ENCODE peak calls at places on chromosomes 1 and 21, in seven cellular contexts. One of them, this sample, is unnamed.

GRCh38 chr1:228034954-228035837 is 28.4 kb downstream of the WNT3A start:
- DNase-seq in activated naive CD4-positive, alpha-beta T cell treated with anti-CD3 and anti-CD28 coated beads, Interleukin-2, amount 10 ng/mL, durations not matched to agents 7 days and 5 days: no peak
- DNase-seq in lower leg skin: peak; percentile 63
- DNase-seq in NCI-H446: no peak
- DNase-seq in A549: no peak
- DNase-seq in heart right ventricle: no peak
- DNase-seq in IMR-90: no peak
- DNase-seq in this sample: no peak

GRCh38 chr21:41786521-41786987 is 19.7 kb upstream of the RIPK4 start:
- DNase-seq in heart right ventricle: no peak
- DNase-seq in activated naive CD4-positive, alpha-beta T cell treated with anti-CD3 and anti-CD28 coated beads, Interleukin-2, amount 10 ng/mL, durations not matched to agents 7 days and 5 days: no peak
- DNase-seq in lower leg skin: peak; percentile 64
- DNase-seq in A549: peak; percentile 36
- DNase-seq in IMR-90: peak; percentile 12
- DNase-seq in NCI-H446: no peak
- DNase-seq in this sample: no peak

GRCh38 chr1:180911640-180912161 is 996 bp upstream of the KIAA1614 start:
- DNase-seq in heart right ventricle: no peak
- DNase-seq in activated naive CD4-positive, alpha-beta T cell treated with anti-CD3 and anti-CD28 coated beads, Interleukin-2, amount 10 ng/mL, durations not matched to agents 7 days and 5 days: peak; percentile 17
- DNase-seq in NCI-H446: peak; percentile 26
- DNase-seq in IMR-90: peak; percentile 19
- DNase-seq in lower leg skin: peak; percentile 79
- DNase-seq in A549: no peak
- DNase-seq in this sample: no peak

GRCh38 chr1:178577882-178578281 is 65.0 kb downstream of the TEX35 start:
- DNase-seq in IMR-90: no peak
- DNase-seq in A549: no peak
- DNase-seq in activated naive CD4-positive, alpha-beta T cell treated with anti-CD3 and anti-CD28 coated beads, Interleukin-2, amount 10 ng/mL, durations not matched to agents 7 days and 5 days: no peak
- DNase-seq in heart right ventricle: no peak
- DNase-seq in lower leg skin: no peak
- DNase-seq in NCI-H446: no peak
- DNase-seq in this sample: no peak

GRCh38 chr1:84632975-84633427 is 57.3 kb downstream of the SSX2IP start:
- DNase-seq in heart right ventricle: no peak
- DNase-seq in NCI-H446: no peak
- DNase-seq in IMR-90: peak; percentile 83
- DNase-seq in A549: peak; percentile 70
- DNase-seq in activated naive CD4-positive, alpha-beta T cell treated with anti-CD3 and anti-CD28 coated beads, Interleukin-2, amount 10 ng/mL, durations not matched to agents 7 days and 5 days: no peak
- DNase-seq in lower leg skin: no peak
- DNase-seq in this sample: no peak

GRCh38 chr1:80915491-80915890 is 885.2 kb upstream of the ADGRL2 start:
- DNase-seq in A549: no peak
- DNase-seq in lower leg skin: no peak
- DNase-seq in IMR-90: no peak
- DNase-seq in activated naive CD4-positive, alpha-beta T cell treated with anti-CD3 and anti-CD28 coated beads, Interleukin-2, amount 10 ng/mL, durations not matched to agents 7 days and 5 days: no peak
- DNase-seq in heart right ventricle: no peak
- DNase-seq in NCI-H446: no peak
- DNase-seq in this sample: no peak

GRCh38 chr1:169696273-169697100 is 14.9 kb downstream of the SELL start:
- DNase-seq in A549: no peak
- DNase-seq in lower leg skin: no peak
- DNase-seq in NCI-H446: no peak
- DNase-seq in activated naive CD4-positive, alpha-beta T cell treated with anti-CD3 and anti-CD28 coated beads, Interleukin-2, amount 10 ng/mL, durations not matched to agents 7 days and 5 days: no peak
- DNase-seq in heart right ventricle: no peak
- DNase-seq in IMR-90: no peak
- DNase-seq in this sample: no peak

GRCh38 chr1:11784993-11785769 is 20.6 kb downstream of the MTHFR start:
- DNase-seq in A549: peak; percentile 63
- DNase-seq in lower leg skin: peak; percentile 93
- DNase-seq in heart right ventricle: peak; percentile 79
- DNase-seq in IMR-90: peak; percentile 21
- DNase-seq in activated naive CD4-positive, alpha-beta T cell treated with anti-CD3 and anti-CD28 coated beads, Interleukin-2, amount 10 ng/mL, durations not matched to agents 7 days and 5 days: peak; percentile 54
- DNase-seq in NCI-H446: no peak
- DNase-seq in this sample: peak; percentile 72

GRCh38 chr1:160161965-160162705 is 10.7 kb downstream of the ATP1A4 start:
- DNase-seq in heart right ventricle: no peak
- DNase-seq in IMR-90: peak; percentile 22
- DNase-seq in lower leg skin: peak; percentile 48
- DNase-seq in A549: peak; percentile 27
- DNase-seq in NCI-H446: no peak
- DNase-seq in activated naive CD4-positive, alpha-beta T cell treated with anti-CD3 and anti-CD28 coated beads, Interleukin-2, amount 10 ng/mL, durations not matched to agents 7 days and 5 days: no peak
- DNase-seq in this sample: peak; percentile 8

GRCh38 chr1:81876901-81877750 is 76.4 kb downstream of the ADGRL2 start:
- DNase-seq in activated naive CD4-positive, alpha-beta T cell treated with anti-CD3 and anti-CD28 coated beads, Interleukin-2, amount 10 ng/mL, durations not matched to agents 7 days and 5 days: no peak
- DNase-seq in heart right ventricle: no peak
- DNase-seq in NCI-H446: peak; percentile 46
- DNase-seq in IMR-90: peak; percentile 46
- DNase-seq in A549: peak; percentile 3
- DNase-seq in lower leg skin: no peak
- DNase-seq in this sample: peak; percentile 8

GRCh38 chr1:1943834-1944570 is 24.9 kb upstream of the TMEM52 start:
- DNase-seq in activated naive CD4-positive, alpha-beta T cell treated with anti-CD3 and anti-CD28 coated beads, Interleukin-2, amount 10 ng/mL, durations not matched to agents 7 days and 5 days: peak; percentile 68
- DNase-seq in lower leg skin: no peak
- DNase-seq in IMR-90: no peak
- DNase-seq in NCI-H446: no peak
- DNase-seq in A549: peak; percentile 64
- DNase-seq in heart right ventricle: peak; percentile 62
- DNase-seq in this sample: peak; percentile 59

GRCh38 chr1:1041092-1041503 is 21.2 kb downstream of the AGRN start:
- DNase-seq in heart right ventricle: no peak
- DNase-seq in A549: no peak
- DNase-seq in lower leg skin: no peak
- DNase-seq in IMR-90: no peak
- DNase-seq in NCI-H446: no peak
- DNase-seq in activated naive CD4-positive, alpha-beta T cell treated with anti-CD3 and anti-CD28 coated beads, Interleukin-2, amount 10 ng/mL, durations not matched to agents 7 days and 5 days: no peak
- DNase-seq in this sample: no peak

GRCh38 chr21:39924577-39925308 is 57.5 kb downstream of the PCP4 start:
- DNase-seq in activated naive CD4-positive, alpha-beta T cell treated with anti-CD3 and anti-CD28 coated beads, Interleukin-2, amount 10 ng/mL, durations not matched to agents 7 days and 5 days: no peak
- DNase-seq in lower leg skin: peak; percentile 56
- DNase-seq in NCI-H446: no peak
- DNase-seq in heart right ventricle: no peak
- DNase-seq in A549: no peak
- DNase-seq in IMR-90: no peak
- DNase-seq in this sample: no peak

GRCh38 chr1:199691540-199691939 is 336.0 kb upstream of the NR5A2 start:
- DNase-seq in A549: peak; percentile 48
- DNase-seq in NCI-H446: no peak
- DNase-seq in lower leg skin: no peak
- DNase-seq in activated naive CD4-positive, alpha-beta T cell treated with anti-CD3 and anti-CD28 coated beads, Interleukin-2, amount 10 ng/mL, durations not matched to agents 7 days and 5 days: no peak
- DNase-seq in heart right ventricle: no peak
- DNase-seq in IMR-90: peak; percentile 82
- DNase-seq in this sample: no peak

GRCh38 chr1:84298688-84299535 is 2.6 kb upstream of the SAMD13 start:
- DNase-seq in lower leg skin: peak; percentile 89
- DNase-seq in A549: peak; percentile 34
- DNase-seq in activated naive CD4-positive, alpha-beta T cell treated with anti-CD3 and anti-CD28 coated beads, Interleukin-2, amount 10 ng/mL, durations not matched to agents 7 days and 5 days: peak; percentile 43
- DNase-seq in NCI-H446: peak; percentile 43
- DNase-seq in IMR-90: no peak
- DNase-seq in heart right ventricle: peak; percentile 39
- DNase-seq in this sample: peak; percentile 46

GRCh38 chr1:14215151-14215550 is 383.3 kb upstream of the KAZN start:
- DNase-seq in lower leg skin: no peak
- DNase-seq in NCI-H446: no peak
- DNase-seq in heart right ventricle: no peak
- DNase-seq in activated naive CD4-positive, alpha-beta T cell treated with anti-CD3 and anti-CD28 coated beads, Interleukin-2, amount 10 ng/mL, durations not matched to agents 7 days and 5 days: no peak
- DNase-seq in A549: no peak
- DNase-seq in IMR-90: no peak
- DNase-seq in this sample: no peak

GRCh38 chr1:59604191-59604590 is 210.6 kb upstream of the HOOK1 start:
- DNase-seq in activated naive CD4-positive, alpha-beta T cell treated with anti-CD3 and anti-CD28 coated beads, Interleukin-2, amount 10 ng/mL, durations not matched to agents 7 days and 5 days: no peak
- DNase-seq in IMR-90: peak; percentile 37
- DNase-seq in NCI-H446: no peak
- DNase-seq in lower leg skin: no peak
- DNase-seq in A549: no peak
- DNase-seq in heart right ventricle: no peak
- DNase-seq in this sample: no peak

GRCh38 chr1:185463011-185463410 is 146.0 kb upstream of the IVNS1ABP start:
- DNase-seq in activated naive CD4-positive, alpha-beta T cell treated with anti-CD3 and anti-CD28 coated beads, Interleukin-2, amount 10 ng/mL, durations not matched to agents 7 days and 5 days: no peak
- DNase-seq in heart right ventricle: no peak
- DNase-seq in lower leg skin: no peak
- DNase-seq in A549: no peak
- DNase-seq in IMR-90: no peak
- DNase-seq in NCI-H446: no peak
- DNase-seq in this sample: no peak

GRCh38 chr1:212179394-212180076 is 105.7 kb upstream of the PPP2R5A start:
- DNase-seq in lower leg skin: no peak
- DNase-seq in NCI-H446: no peak
- DNase-seq in IMR-90: peak; percentile 97
- DNase-seq in A549: peak; percentile 40
- DNase-seq in activated naive CD4-positive, alpha-beta T cell treated with anti-CD3 and anti-CD28 coated beads, Interleukin-2, amount 10 ng/mL, durations not matched to agents 7 days and 5 days: no peak
- DNase-seq in heart right ventricle: no peak
- DNase-seq in this sample: no peak

GRCh38 chr1:85599076-85599491 is 18.5 kb downstream of the CCN1 start:
- DNase-seq in lower leg skin: no peak
- DNase-seq in A549: no peak
- DNase-seq in IMR-90: peak; percentile 29
- DNase-seq in NCI-H446: no peak
- DNase-seq in heart right ventricle: no peak
- DNase-seq in activated naive CD4-positive, alpha-beta T cell treated with anti-CD3 and anti-CD28 coated beads, Interleukin-2, amount 10 ng/mL, durations not matched to agents 7 days and 5 days: no peak
- DNase-seq in this sample: no peak

GRCh38 chr1:41162441-41162840 is 79.7 kb downstream of the SCMH1 start:
- DNase-seq in IMR-90: no peak
- DNase-seq in heart right ventricle: no peak
- DNase-seq in NCI-H446: no peak
- DNase-seq in A549: no peak
- DNase-seq in activated naive CD4-positive, alpha-beta T cell treated with anti-CD3 and anti-CD28 coated beads, Interleukin-2, amount 10 ng/mL, durations not matched to agents 7 days and 5 days: no peak
- DNase-seq in lower leg skin: no peak
- DNase-seq in this sample: no peak

GRCh38 chr1:24420547-24420946 is 4.9 kb downstream of the NIPAL3 start:
- DNase-seq in activated naive CD4-positive, alpha-beta T cell treated with anti-CD3 and anti-CD28 coated beads, Interleukin-2, amount 10 ng/mL, durations not matched to agents 7 days and 5 days: no peak
- DNase-seq in NCI-H446: no peak
- DNase-seq in A549: no peak
- DNase-seq in lower leg skin: no peak
- DNase-seq in heart right ventricle: no peak
- DNase-seq in IMR-90: peak; percentile 29
- DNase-seq in this sample: no peak

GRCh38 chr1:55196433-55197035 is 18.6 kb downstream of the USP24 start:
- DNase-seq in lower leg skin: no peak
- DNase-seq in activated naive CD4-positive, alpha-beta T cell treated with anti-CD3 and anti-CD28 coated beads, Interleukin-2, amount 10 ng/mL, durations not matched to agents 7 days and 5 days: no peak
- DNase-seq in A549: no peak
- DNase-seq in NCI-H446: no peak
- DNase-seq in heart right ventricle: no peak
- DNase-seq in IMR-90: no peak
- DNase-seq in this sample: no peak

GRCh38 chr1:181802466-181802865 is 259.0 kb downstream of the ZNF648 start:
- DNase-seq in A549: no peak
- DNase-seq in heart right ventricle: no peak
- DNase-seq in IMR-90: no peak
- DNase-seq in NCI-H446: no peak
- DNase-seq in lower leg skin: no peak
- DNase-seq in activated naive CD4-positive, alpha-beta T cell treated with anti-CD3 and anti-CD28 coated beads, Interleukin-2, amount 10 ng/mL, durations not matched to agents 7 days and 5 days: no peak
- DNase-seq in this sample: no peak

GRCh38 chr1:173413271-173413707 is 63.8 kb upstream of the PRDX6 start:
- DNase-seq in heart right ventricle: no peak
- DNase-seq in NCI-H446: no peak
- DNase-seq in lower leg skin: no peak
- DNase-seq in IMR-90: no peak
- DNase-seq in A549: no peak
- DNase-seq in activated naive CD4-positive, alpha-beta T cell treated with anti-CD3 and anti-CD28 coated beads, Interleukin-2, amount 10 ng/mL, durations not matched to agents 7 days and 5 days: no peak
- DNase-seq in this sample: no peak

GRCh38 chr1:234875328-234875952 is 253.2 kb downstream of the TOMM20 start:
- DNase-seq in lower leg skin: no peak
- DNase-seq in activated naive CD4-positive, alpha-beta T cell treated with anti-CD3 and anti-CD28 coated beads, Interleukin-2, amount 10 ng/mL, durations not matched to agents 7 days and 5 days: no peak
- DNase-seq in NCI-H446: no peak
- DNase-seq in A549: no peak
- DNase-seq in IMR-90: no peak
- DNase-seq in heart right ventricle: no peak
- DNase-seq in this sample: no peak

GRCh38 chr1:112997781-112998180 is 41.8 kb upstream of the SLC16A1 start:
- DNase-seq in lower leg skin: no peak
- DNase-seq in IMR-90: peak; percentile 20
- DNase-seq in A549: no peak
- DNase-seq in NCI-H446: no peak
- DNase-seq in activated naive CD4-positive, alpha-beta T cell treated with anti-CD3 and anti-CD28 coated beads, Interleukin-2, amount 10 ng/mL, durations not matched to agents 7 days and 5 days: no peak
- DNase-seq in heart right ventricle: no peak
- DNase-seq in this sample: no peak

GRCh38 chr1:34885405-34886247 is 26.1 kb upstream of the SMIM12 start:
- DNase-seq in A549: no peak
- DNase-seq in lower leg skin: no peak
- DNase-seq in heart right ventricle: peak; percentile 64
- DNase-seq in NCI-H446: no peak
- DNase-seq in IMR-90: no peak
- DNase-seq in activated naive CD4-positive, alpha-beta T cell treated with anti-CD3 and anti-CD28 coated beads, Interleukin-2, amount 10 ng/mL, durations not matched to agents 7 days and 5 days: peak; percentile 69
- DNase-seq in this sample: peak; percentile 38

GRCh38 chr1:229664133-229664689 is 38.2 kb downstream of the URB2 start:
- DNase-seq in heart right ventricle: peak; percentile 13
- DNase-seq in IMR-90: peak; percentile 63
- DNase-seq in lower leg skin: no peak
- DNase-seq in A549: no peak
- DNase-seq in NCI-H446: no peak
- DNase-seq in activated naive CD4-positive, alpha-beta T cell treated with anti-CD3 and anti-CD28 coated beads, Interleukin-2, amount 10 ng/mL, durations not matched to agents 7 days and 5 days: peak; percentile 56
- DNase-seq in this sample: no peak

GRCh38 chr1:231091853-231092301 is 51.8 kb upstream of the FAM89A start:
- DNase-seq in lower leg skin: no peak
- DNase-seq in NCI-H446: peak; percentile 35
- DNase-seq in A549: peak; percentile 61
- DNase-seq in IMR-90: peak; percentile 1
- DNase-seq in heart right ventricle: peak; percentile 22
- DNase-seq in activated naive CD4-positive, alpha-beta T cell treated with anti-CD3 and anti-CD28 coated beads, Interleukin-2, amount 10 ng/mL, durations not matched to agents 7 days and 5 days: peak; percentile 53
- DNase-seq in this sample: peak; percentile 47

GRCh38 chr1:172498858-172499257 is 34.1 kb upstream of the SUCO start:
- DNase-seq in A549: no peak
- DNase-seq in lower leg skin: no peak
- DNase-seq in IMR-90: no peak
- DNase-seq in activated naive CD4-positive, alpha-beta T cell treated with anti-CD3 and anti-CD28 coated beads, Interleukin-2, amount 10 ng/mL, durations not matched to agents 7 days and 5 days: no peak
- DNase-seq in NCI-H446: no peak
- DNase-seq in heart right ventricle: no peak
- DNase-seq in this sample: no peak

GRCh38 chr21:45826733-45827692 is 154.6 kb upstream of the COL6A1 start:
- DNase-seq in IMR-90: no peak
- DNase-seq in lower leg skin: no peak
- DNase-seq in NCI-H446: no peak
- DNase-seq in activated naive CD4-positive, alpha-beta T cell treated with anti-CD3 and anti-CD28 coated beads, Interleukin-2, amount 10 ng/mL, durations not matched to agents 7 days and 5 days: peak; percentile 47
- DNase-seq in heart right ventricle: no peak
- DNase-seq in A549: no peak
- DNase-seq in this sample: no peak

GRCh38 chr21:16741228-16741665 is 771.6 kb upstream of the CXADR start:
- DNase-seq in NCI-H446: no peak
- DNase-seq in activated naive CD4-positive, alpha-beta T cell treated with anti-CD3 and anti-CD28 coated beads, Interleukin-2, amount 10 ng/mL, durations not matched to agents 7 days and 5 days: no peak
- DNase-seq in lower leg skin: no peak
- DNase-seq in heart right ventricle: peak; percentile 14
- DNase-seq in IMR-90: no peak
- DNase-seq in A549: no peak
- DNase-seq in this sample: peak; percentile 14

GRCh38 chr1:207863893-207864535 is 46.9 kb downstream of the CD34 start:
- DNase-seq in lower leg skin: peak; percentile 80
- DNase-seq in NCI-H446: no peak
- DNase-seq in heart right ventricle: no peak
- DNase-seq in IMR-90: no peak
- DNase-seq in A549: no peak
- DNase-seq in activated naive CD4-positive, alpha-beta T cell treated with anti-CD3 and anti-CD28 coated beads, Interleukin-2, amount 10 ng/mL, durations not matched to agents 7 days and 5 days: peak; percentile 73
- DNase-seq in this sample: no peak

This sample was measured in adrenal gland.